ENCODE peak calls at places on chromosomes 3 and 15, in five cellular contexts. N is psoas muscle; I is aorta; Y is heart left ventricle; U is CD8-positive, alpha-beta T cell. F is an unnamed sample.

GRCh38 chr15:60528530-60528929 is 49.6 kb upstream of the ICE2 start:
- DNase-seq in Y (no peak), U (no peak), N (no peak), I (no peak), F (no peak)

GRCh38 chr15:61141497-61142125 is 87.5 kb downstream of the RORA start:
- DNase-seq in Y (no peak), N (no peak), U (no peak), I (no peak), F (no peak)

GRCh38 chr3:108503722-108504121 is 6.7 kb downstream of the MYH15 start:
- DNase-seq in U (no peak), I (no peak), N (no peak), Y (no peak), F (no peak)

GRCh38 chr3:126365351-126366274 is 8.4 kb upstream of the KLF15 start:
- DNase-seq in Y (no peak), N (peak), U (no peak), I (peak), F (no peak)

GRCh38 chr3:196962108-196962929 is 6.3 kb downstream of the PIGZ start:
- DNase-seq in N (no peak), Y (no peak), U (no peak), I (no peak), F (no peak)

GRCh38 chr3:105006164-105006563 is 360.5 kb upstream of the ALCAM start:
- DNase-seq in U (no peak), I (no peak), Y (no peak), N (no peak), F (no peak)

GRCh38 chr15:39859609-39860008 is 60.5 kb downstream of the GPR176 start:
- DNase-seq in U (no peak), I (no peak), N (no peak), Y (no peak), F (no peak)

GRCh38 chr3:58164199-58164879 is 46.4 kb downstream of the DNASE1L3 start:
- DNase-seq in Y (peak), N (no peak), I (peak), U (no peak), F (no peak)

GRCh38 chr3:73605388-73605787 is 19.4 kb downstream of the PDZRN3 start:
- DNase-seq in Y (no peak), U (no peak), I (no peak), N (no peak), F (no peak)

GRCh38 chr3:142987080-142987700 is 14.2 kb upstream of the U2SURP start:
- DNase-seq in N (no peak), Y (no peak), I (no peak), U (no peak), F (no peak)

GRCh38 chr15:25830844-25831443 is 32.2 kb downstream of the ATP10A start:
- DNase-seq in I (peak), Y (peak), U (no peak), N (peak), F (no peak)

GRCh38 chr15:85482896-85483295 is 102.5 kb downstream of the AKAP13 start:
- DNase-seq in U (no peak), N (no peak), I (no peak), Y (no peak), F (no peak)

GRCh38 chr3:6204891-6205290 is 656.0 kb upstream of the GRM7 start:
- DNase-seq in U (no peak), I (no peak), Y (no peak), N (no peak), F (no peak)

GRCh38 chr3:2097641-2098191 is 950 bp upstream of the CNTN4 start:
- DNase-seq in N (no peak), Y (no peak), I (no peak), U (no peak), F (no peak)

GRCh38 chr15:50880651-50881114 is 27.8 kb upstream of the AP4E1 start:
- DNase-seq in U (no peak), I (no peak), Y (no peak), N (no peak), F (no peak)

GRCh38 chr15:40702077-40702476 is 7.1 kb downstream of the RAD51 start:
- DNase-seq in Y (no peak), N (no peak), I (no peak), U (no peak), F (no peak)

GRCh38 chr15:85129881-85130280 is 148.2 kb downstream of the PDE8A start:
- DNase-seq in N (no peak), Y (no peak), U (no peak), I (no peak), F (no peak)

GRCh38 chr3:59908700-59909099 is 858.9 kb upstream of the CFAP20DC start:
- DNase-seq in I (no peak), Y (no peak), U (no peak), N (no peak), F (no peak)
- H3K27ac ChIP-seq in I (no peak), Y (no peak), U (no peak), N (no peak), F (no peak)

GRCh38 chr3:138875754-138876664 is 41.3 kb upstream of the PIK3CB start:
- DNase-seq in I (no peak), Y (no peak), U (no peak), N (no peak), F (no peak)

GRCh38 chr3:138877246-138877645 is 42.5 kb upstream of the PIK3CB start:
- DNase-seq in Y (no peak), U (no peak), N (no peak), I (no peak), F (no peak)

GRCh38 chr3:138881233-138881632 is 46.5 kb upstream of the PIK3CB start:
- DNase-seq in Y (no peak), N (no peak), U (no peak), I (no peak), F (no peak)

GRCh38 chr3:138875096-138875753 is 40.5 kb upstream of the PIK3CB start:
- DNase-seq in Y (no peak), I (no peak), N (no peak), U (no peak), F (no peak)

DNA sequence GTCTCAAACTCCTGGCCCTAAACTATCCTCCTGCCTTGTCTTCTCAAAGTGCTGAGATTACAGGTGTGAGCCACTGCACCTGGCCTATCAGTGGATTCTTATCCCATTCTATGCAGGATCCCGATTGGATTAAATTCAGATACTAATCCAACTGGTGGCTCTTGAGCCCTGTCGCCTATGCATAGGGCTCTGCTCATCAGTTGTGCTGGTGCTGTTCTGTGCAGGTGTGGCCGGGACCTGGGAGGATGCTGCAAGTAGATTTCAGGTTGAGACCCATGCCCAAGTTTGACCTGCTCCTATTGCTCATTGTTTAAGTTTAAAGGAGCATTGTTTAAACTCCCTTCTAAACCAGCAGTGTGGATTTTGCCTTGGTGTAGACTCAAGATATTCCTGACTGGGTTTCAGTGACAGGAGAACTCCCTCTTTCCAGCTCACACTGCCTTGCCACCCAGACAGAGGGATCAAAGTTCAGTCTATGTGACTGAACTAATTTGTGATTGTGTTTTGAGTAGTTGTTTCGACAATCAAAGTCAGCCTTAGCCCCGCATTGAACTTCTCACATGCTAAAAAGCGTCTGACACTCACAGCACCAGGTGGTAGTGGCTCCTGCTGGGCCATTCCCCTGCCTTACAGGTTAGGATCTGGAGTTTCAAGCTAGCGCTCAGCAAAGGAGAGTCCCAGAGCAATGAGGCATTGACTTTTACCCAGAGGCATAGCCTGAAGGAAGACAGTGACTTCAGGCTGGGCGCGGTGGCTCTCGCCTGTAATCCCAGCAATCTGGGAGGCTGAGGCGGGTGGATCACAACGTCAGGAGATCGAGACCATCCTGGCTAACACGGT is 45.0 kb upstream of the PIK3CB start:
- DNase-seq in I (no peak), U (no peak), Y (no peak), N (no peak), F (no peak)
- H3K27ac ChIP-seq in I (no peak), U (no peak), Y (no peak), N (no peak), F (no peak)

GRCh38 chr3:45026957-45027356 is 854 bp downstream of the CLEC3B start:
- DNase-seq in U (no peak), N (peak), Y (peak), I (peak), F (no peak)
- H3K27ac ChIP-seq in U (no peak), N (peak), Y (peak), I (no peak), F (peak)

GRCh38 chr3:48435223-48435595 is 4.7 kb downstream of the CCDC51 start:
- DNase-seq in Y (no peak), I (no peak), U (no peak), N (no peak), F (no peak)

GRCh38 chr3:48433472-48434118 is 3.7 kb upstream of the PLXNB1 start:
- DNase-seq in N (no peak), Y (no peak), I (no peak), U (no peak), F (no peak)

GRCh38 chr3:48435774-48436476 is 4.0 kb downstream of the CCDC51 start:
- DNase-seq in Y (peak), N (peak), I (peak), U (peak), F (no peak)

GRCh38 chr3:48436477-48436787 is 3.5 kb downstream of the CCDC51 start:
- DNase-seq in N (no peak), I (no peak), U (no peak), Y (no peak), F (no peak)

DNA sequence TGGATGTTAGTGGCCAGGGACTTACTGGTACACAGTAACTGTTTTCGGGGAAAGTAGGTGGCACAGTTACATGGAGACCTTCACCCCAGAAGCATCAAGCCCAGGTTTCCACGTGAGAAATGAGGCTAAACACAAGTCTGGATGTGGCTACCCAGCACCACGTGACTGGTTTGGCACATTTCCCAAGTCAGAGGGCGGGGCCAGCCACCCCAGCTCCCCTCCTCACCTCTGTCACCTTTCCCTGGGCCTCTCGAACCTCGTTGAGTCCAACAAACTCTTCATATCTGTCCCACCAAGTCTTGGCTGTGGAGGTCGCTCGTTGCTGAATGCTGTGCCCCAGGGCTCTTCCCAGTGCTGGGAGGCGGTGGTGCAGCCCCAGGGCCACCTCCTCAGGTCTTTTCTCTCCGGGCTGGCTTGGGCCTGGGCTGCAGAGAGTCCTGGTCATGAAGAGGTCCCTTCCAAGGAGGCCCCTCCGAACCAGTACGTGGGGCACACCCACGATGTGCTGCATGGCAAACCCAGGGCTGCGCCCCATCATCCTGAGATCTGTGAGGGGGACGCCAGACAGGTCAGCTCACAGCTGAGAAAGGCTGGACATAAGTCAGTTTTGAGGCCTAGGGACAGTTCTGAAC is 4.8 kb upstream of the PLXNB1 start:
- DNase-seq in N (no peak), Y (no peak), U (no peak), I (no peak), F (no peak)
- H3K27ac ChIP-seq in N (no peak), Y (no peak), U (no peak), I (no peak), F (peak)

GRCh38 chr15:67019886-67020520 is 45.4 kb upstream of the SMAD3 start:
- DNase-seq in I (no peak), N (no peak), U (no peak), Y (no peak), F (no peak)
- H3K27ac ChIP-seq in I (no peak), N (no peak), U (no peak), Y (no peak), F (no peak)

F was measured in esophagus squamous epithelium.